ENCODE peak calls at places on chromosomes 7 and 10, in ten cellular contexts. D, K, Y, X, J, A, R, I, E and G are unnamed samples.

GRCh38 chr7:96238976-96239766 is 82.7 kb downstream of the SLC25A13 start:
- DNase-seq in D (no peak), K (no peak), Y (no peak), X (no peak), J (no peak), A (no peak), R (no peak), I (no peak), E (no peak), G (no peak)

GRCh38 chr7:7761974-7762769 is 43.8 kb upstream of the RPA3 start:
- DNase-seq in D (no peak), K (no peak), Y (no peak), X (no peak), J (no peak), A (peak; percentile 27), R (no peak), I (no peak), E (no peak), G (no peak)

GRCh38 chr7:85508642-85509429 is 322.0 kb upstream of the SEMA3D start:
- DNase-seq in D (no peak), K (peak; percentile 78), Y (peak; percentile 87), X (no peak), J (no peak), A (no peak), R (no peak), I (no peak), E (no peak), G (no peak)

GRCh38 chr10:116732546-116732945 is 9.8 kb downstream of the HSPA12A start:
- DNase-seq in D (no peak), K (no peak), Y (no peak), X (peak; percentile 53), J (no peak), A (no peak), R (no peak), I (no peak), E (no peak), G (no peak)

GRCh38 chr7:81004098-81004497 is 85.2 kb upstream of the SEMA3C start:
- DNase-seq in D (no peak), K (no peak), Y (peak; percentile 13), X (no peak), J (no peak), A (no peak), R (no peak), I (no peak), E (no peak), G (no peak)

GRCh38 chr10:133476641-133476990 is 22.9 kb downstream of the SCART1 start:
- DNase-seq in D (no peak), K (no peak), Y (no peak), X (no peak), J (no peak), A (no peak), R (no peak), I (no peak), E (no peak), G (no peak)

GRCh38 chr7:27739301-27739913 is 555 bp upstream of the TAX1BP1 start:
- DNase-seq in D (no peak), K (no peak), Y (no peak), X (no peak), J (no peak), A (no peak), R (no peak), I (no peak), E (no peak), G (no peak)

GRCh38 chr10:102281103-102281502 is 35.8 kb downstream of the GBF1 start:
- DNase-seq in D (no peak), K (no peak), Y (no peak), X (no peak), J (no peak), A (no peak), R (no peak), I (no peak), E (no peak), G (no peak)

GRCh38 chr7:101927389-101928306 is 110.2 kb downstream of the CUX1 start:
- DNase-seq in D (no peak), K (no peak), Y (no peak), X (no peak), J (no peak), A (no peak), R (no peak), I (no peak), E (no peak), G (no peak)

GRCh38 chr7:16644624-16644986 is 949 bp downstream of the ANKMY2 start:
- DNase-seq in D (peak; percentile 57), K (no peak), Y (no peak), X (peak; percentile 58), J (peak; percentile 57), A (peak; percentile 71), R (no peak), I (peak; percentile 51), E (peak; percentile 51), G (peak; percentile 50)

GRCh38 chr7:152025937-152026890 is 740 bp downstream of the GALNT11 start:
- DNase-seq in D (no peak), K (no peak), Y (no peak), X (peak; percentile 52), J (no peak), A (no peak), R (no peak), I (no peak), E (no peak), G (no peak)

GRCh38 chr10:97333351-97333600 is 1.3 kb downstream of the FRAT2 start:
- DNase-seq in D (no peak), K (no peak), Y (no peak), X (peak; percentile 79), J (no peak), A (peak; percentile 47), R (no peak), I (peak; percentile 61), E (no peak), G (no peak)
- TF ChIP-seq CTCF in D (no peak), K (peak; percentile 15), Y (peak; percentile 11), X (peak; percentile 54), J (no peak), A (no peak), R (peak; percentile 27), I (no peak), E (no peak), G (no peak)

DNA sequence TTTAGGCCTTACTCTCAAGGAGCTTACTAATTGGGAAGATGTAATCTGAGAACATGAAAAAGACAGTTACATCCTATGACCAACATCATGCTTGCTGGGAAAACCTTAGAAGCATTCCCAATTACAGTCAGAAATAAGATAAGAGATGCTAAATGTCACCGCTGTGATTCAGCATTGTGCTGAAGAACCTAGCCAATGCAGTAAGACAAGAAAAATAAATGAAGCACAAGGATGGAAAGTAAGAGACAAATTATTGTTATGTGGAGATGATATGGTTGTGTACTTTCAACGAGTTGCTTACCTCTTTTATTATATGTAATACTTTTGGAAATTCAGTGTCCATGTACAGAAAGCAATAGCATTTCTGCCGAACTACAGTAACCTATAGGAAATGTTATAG is 104.8 kb downstream of the RBM20 start:
- DNase-seq in D (no peak), K (no peak), Y (no peak), X (no peak), J (no peak), A (no peak), R (no peak), I (no peak), E (no peak), G (no peak)
- TF ChIP-seq CTCF in D (no peak), K (no peak), Y (no peak), X (no peak), J (no peak), A (no peak), R (no peak), I (no peak), E (no peak), G (no peak)

GRCh38 chr7:150502519-150502918 is 12.2 kb upstream of the GIMAP7 start:
- DNase-seq in D (no peak), K (no peak), Y (no peak), X (no peak), J (no peak), A (no peak), R (no peak), I (no peak), E (no peak), G (no peak)

GRCh38 chr7:150503155-150503554 is 11.5 kb upstream of the GIMAP7 start:
- DNase-seq in D (no peak), K (no peak), Y (no peak), X (no peak), J (no peak), A (no peak), R (no peak), I (no peak), E (no peak), G (no peak)

GRCh38 chr7:150507947-150508602 is 6.6 kb upstream of the GIMAP7 start:
- DNase-seq in D (no peak), K (no peak), Y (no peak), X (no peak), J (no peak), A (no peak), R (no peak), I (no peak), E (no peak), G (no peak)

DNA sequence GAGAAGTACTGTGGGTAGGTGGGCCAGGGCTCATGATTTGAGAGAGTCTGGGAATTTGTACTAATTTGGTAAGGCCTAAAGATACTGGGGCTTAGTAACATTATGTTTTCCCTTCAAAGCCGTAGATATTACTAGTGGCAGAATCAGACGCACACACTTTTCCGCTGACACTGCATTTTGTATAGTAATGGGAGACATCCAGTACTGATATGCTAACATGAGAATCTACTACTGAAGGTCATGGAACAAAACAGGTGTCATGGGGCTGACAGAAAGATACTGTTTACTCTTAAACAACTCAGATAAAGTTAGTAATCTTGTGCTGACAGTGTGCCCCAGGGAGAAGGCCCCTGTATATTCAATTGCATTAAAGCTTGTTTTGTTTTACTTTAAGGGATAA is 11.1 kb upstream of the GIMAP7 start:
- DNase-seq in D (no peak), K (no peak), Y (no peak), X (no peak), J (no peak), A (no peak), R (no peak), I (no peak), E (no peak), G (no peak)
- TF ChIP-seq CTCF in D (no peak), K (no peak), Y (no peak), X (no peak), J (no peak), A (no peak), R (no peak), I (no peak), E (no peak), G (no peak)

DNA sequence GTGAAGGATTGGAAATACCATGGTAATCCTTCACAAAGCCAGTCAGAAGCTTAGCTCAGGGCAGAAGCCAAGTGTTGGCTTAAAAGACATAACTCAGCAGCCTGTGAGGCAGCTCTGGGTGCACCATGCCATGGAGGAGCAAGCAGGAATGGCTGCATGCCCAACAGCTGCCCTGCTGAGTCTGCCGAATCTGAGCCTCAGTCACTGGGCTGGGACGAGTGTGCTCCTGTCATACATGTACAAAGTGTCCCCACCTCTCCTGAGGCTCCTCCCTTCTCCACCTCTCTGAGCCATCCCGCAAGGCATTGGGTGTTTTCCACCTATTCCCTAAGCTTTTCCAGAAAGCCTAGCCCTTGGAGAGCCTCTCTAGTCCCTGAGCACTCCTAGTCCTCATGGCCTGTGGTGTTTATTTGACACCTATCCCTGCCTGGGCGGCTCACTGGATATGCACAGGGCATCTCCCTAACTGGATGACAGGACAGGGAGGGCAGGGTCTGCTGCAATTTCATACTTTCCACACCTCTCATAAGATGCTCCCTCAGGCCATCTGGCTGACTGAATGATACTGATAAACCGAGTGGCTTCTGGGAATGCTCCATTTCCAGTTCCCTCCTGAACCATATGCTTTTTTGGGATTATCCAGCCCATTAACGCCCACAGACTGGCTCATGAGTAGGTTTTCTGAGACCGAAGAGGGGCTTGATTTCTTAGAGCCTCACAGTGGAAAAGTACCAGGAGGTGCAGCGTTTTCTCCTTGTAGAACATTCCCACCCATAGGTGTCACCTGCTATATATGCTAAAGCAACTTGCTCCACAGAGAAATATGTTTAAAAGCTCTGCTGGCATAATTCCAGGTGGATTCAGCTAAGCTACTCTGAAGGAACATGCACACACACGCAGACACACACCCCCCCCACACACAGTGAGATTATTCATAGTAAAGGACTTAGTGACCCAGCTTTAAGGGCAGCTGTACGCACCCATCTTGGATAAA is 199.3 kb downstream of the SNX10 start:
- DNase-seq in D (no peak), K (no peak), Y (no peak), X (no peak), J (no peak), A (no peak), R (no peak), I (no peak), E (no peak), G (no peak)
- TF ChIP-seq CTCF in D (no peak), K (no peak), Y (no peak), X (no peak), J (no peak), A (no peak), R (no peak), I (no peak), E (no peak), G (no peak)